ENCODE peak calls at places on chromosomes 4 and X, in five cellular contexts. T is HFF-Myc, A is mucosa of descending colon, M is neural progenitor cell, Z is cardiac muscle cell. J is an unnamed sample.

GRCh38 chr4:7391637-7392437 is 42.9 kb downstream of the PSAPL1 start:
- DNase-seq in T (no peak), A (no peak), M (no peak), Z (no peak), J (no peak)

GRCh38 chrX:136666088-136666487 is 18.1 kb downstream of the CD40LG start:
- DNase-seq in T (no peak), A (no peak), M (no peak), Z (no peak), J (no peak)

GRCh38 chr4:147638942-147639341 is 21.7 kb downstream of the TMEM184C start:
- DNase-seq in T (no peak), A (no peak), M (no peak), Z (no peak), J (no peak)

GRCh38 chr4:168879178-168879577 is 130.9 kb downstream of the CBR4 start:
- DNase-seq in T (no peak), A (no peak), M (no peak), Z (no peak), J (no peak)

GRCh38 chr4:149269835-149270234 is 545.8 kb downstream of the IQCM start:
- DNase-seq in T (no peak), A (no peak), M (no peak), Z (no peak), J (no peak)

GRCh38 chr4:176302283-176303275 is 17.2 kb upstream of the SPCS3 start:
- DNase-seq in T (peak; percentile 30), A (no peak), M (no peak), Z (no peak), J (peak; percentile 37)

GRCh38 chr4:1239949-1240305 is 9.0 kb downstream of the CTBP1 start:
- DNase-seq in T (no peak), A (peak; percentile 27), M (no peak), Z (no peak), J (no peak)

GRCh38 chrX:103629295-103630170 is 758 bp downstream of the TCEAL1 start:
- DNase-seq in T (no peak), A (peak; percentile 67), M (peak; percentile 85), Z (peak; percentile 88), J (no peak)

GRCh38 chrX:41779058-41779564 is 55.1 kb downstream of the GPR82 start:
- DNase-seq in T (peak; percentile 17), A (no peak), M (no peak), Z (peak; percentile 72), J (no peak)

GRCh38 chr4:41535911-41536361 is 2.0 kb upstream of the LIMCH1 start:
- DNase-seq in T (no peak), A (no peak), M (no peak), Z (no peak), J (no peak)

GRCh38 chr4:83599183-83599582 is 63.3 kb downstream of the GPAT3 start:
- DNase-seq in T (peak; percentile 22), A (no peak), M (no peak), Z (peak; percentile 41), J (no peak)

GRCh38 chrX:68801737-68802290 is 27.0 kb upstream of the EFNB1 start:
- DNase-seq in T (no peak), A (no peak), M (no peak), Z (no peak), J (no peak)

GRCh38 chrX:150625107-150625506 is 56.7 kb downstream of the MTM1 start:
- DNase-seq in T (no peak), A (no peak), M (no peak), Z (no peak), J (no peak)

GRCh38 chr4:123672987-123673386 is 276.4 kb downstream of the SPRY1 start:
- DNase-seq in T (no peak), A (no peak), M (no peak), Z (no peak), J (no peak)

GRCh38 chrX:41739871-41740270 is 15.9 kb downstream of the GPR82 start:
- DNase-seq in T (no peak), A (no peak), M (no peak), Z (no peak), J (no peak)

GRCh38 chrX:132086717-132087116 is 41.1 kb downstream of the FRMD7 start:
- DNase-seq in T (no peak), A (no peak), M (no peak), Z (no peak), J (peak; percentile 29)

DNA sequence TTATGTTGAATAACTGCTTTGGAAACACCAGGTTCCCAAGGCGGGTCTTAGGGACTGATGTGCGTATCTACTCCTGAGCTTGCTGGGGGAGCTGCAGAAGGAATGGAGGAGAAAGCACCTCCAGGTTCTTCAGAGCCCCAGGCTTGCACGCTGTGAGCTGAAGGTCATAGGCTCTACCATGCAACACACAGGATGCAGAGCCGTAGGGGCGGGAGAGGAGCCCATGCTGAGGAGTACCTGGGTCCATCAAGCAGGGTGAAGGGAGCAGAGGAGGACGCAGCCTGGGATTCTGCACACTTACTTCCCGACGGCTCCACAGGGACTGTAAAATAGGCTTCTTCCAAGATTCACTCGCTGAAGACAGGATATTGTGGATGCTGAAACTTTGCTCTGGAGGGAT is 426.5 kb upstream of the FRG1 start:
- DNase-seq in T (no peak), A (no peak), M (no peak), Z (no peak), J (no peak)
- H3K4me3 ChIP-seq in T (no peak overlapping the region), A (no peak overlapping the region), M (no peak overlapping the region), Z (no peak overlapping the region), J (no peak overlapping the region)

GRCh38 chr4:86934147-86934771 is 552 bp upstream of the AFF1 start:
- DNase-seq in T (no peak), A (no peak), M (peak; percentile 35), Z (peak; percentile 31), J (no peak)
- TF ChIP-seq CTCF in T (no peak), A (no peak), M (no peak), Z (no peak), J (no peak)

DNA sequence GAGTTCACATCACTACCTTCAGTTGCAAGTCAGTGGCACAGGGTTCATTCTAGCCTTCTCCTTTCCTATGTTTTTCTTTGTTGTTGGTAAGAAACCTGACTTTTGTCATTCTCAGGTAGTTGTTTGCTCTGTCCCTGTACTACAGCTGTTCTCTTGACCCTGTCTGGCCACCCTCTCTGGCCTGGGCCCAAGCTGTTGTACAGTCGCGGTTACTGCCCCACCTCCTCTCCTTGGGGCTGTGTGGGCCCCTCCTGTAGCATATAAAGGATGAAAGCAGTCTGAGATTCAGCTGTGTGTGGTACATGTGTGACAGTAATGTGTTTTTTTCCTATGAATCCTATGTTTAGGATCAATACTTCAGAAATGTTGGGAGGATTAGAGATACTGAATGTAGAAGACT is 12.5 kb downstream of the MOB1B start:
- DNase-seq in T (no peak), A (no peak), M (no peak), Z (no peak), J (no peak)
- H3K4me3 ChIP-seq in T (no peak overlapping the region), A (no peak overlapping the region), M (no peak overlapping the region), Z (no peak overlapping the region), J (no peak overlapping the region)

DNA sequence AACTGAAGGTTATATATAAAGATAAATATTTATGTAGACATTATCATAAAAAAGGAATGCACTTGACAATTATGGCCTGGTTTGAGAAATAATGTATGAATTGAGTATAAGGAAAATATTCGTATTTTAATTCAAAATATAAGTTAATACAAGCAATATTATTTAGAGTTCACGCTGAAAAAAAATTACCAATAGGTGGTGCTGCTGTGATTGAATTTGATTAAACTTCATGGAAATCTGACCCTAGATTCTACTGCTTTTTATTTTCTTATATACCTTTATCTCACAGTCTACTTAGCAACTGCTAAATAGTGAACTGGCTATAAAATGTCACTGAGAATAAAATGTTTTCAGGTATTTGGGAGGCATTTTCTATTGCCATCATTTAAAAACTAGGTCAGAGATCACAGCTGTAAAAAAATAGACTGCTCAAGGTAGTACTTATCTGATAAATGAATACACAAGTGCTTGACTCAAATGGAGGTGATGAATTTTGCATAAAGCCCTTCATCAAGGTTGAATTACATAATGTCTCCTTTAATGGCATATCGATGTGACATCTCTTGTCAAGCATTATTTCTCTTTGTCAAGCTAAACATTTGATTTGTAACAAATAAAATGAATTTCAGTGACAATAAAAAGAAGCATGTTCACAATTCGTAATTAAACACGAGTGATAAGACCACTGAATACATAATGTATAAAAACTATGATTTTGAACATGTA is 1638.8 kb upstream of the PCDH7 start:
- DNase-seq in T (no peak), A (no peak), M (no peak), Z (no peak), J (no peak)
- TF ChIP-seq CTCF in T (no peak), A (no peak), M (peak; percentile 28), Z (no peak), J (no peak)

GRCh38 chrX:106178826-106179225 is 10.7 kb downstream of the PWWP3B start:
- DNase-seq in T (no peak), A (no peak), M (no peak), Z (no peak), J (no peak)

GRCh38 chrX:106177982-106178321 is 9.8 kb downstream of the PWWP3B start:
- DNase-seq in T (no peak), A (no peak), M (no peak), Z (peak; percentile 26), J (no peak)

GRCh38 chrX:106177106-106177981 is 9.2 kb downstream of the PWWP3B start:
- DNase-seq in T (no peak), A (no peak), M (peak; percentile 83), Z (peak; percentile 93), J (no peak)
- H3K4me3 ChIP-seq in T (no peak overlapping the region), A (no peak overlapping the region), M (peak overlapping the region; percentile 47), Z (peak overlapping the region; percentile 49), J (no peak overlapping the region)

GRCh38 chr4:186726150-186726439 is 2.4 kb upstream of the FAT1 start:
- DNase-seq in T (no peak), A (no peak), M (no peak), Z (no peak), J (no peak)

GRCh38 chr4:186724048-186724860 is 598 bp upstream of the FAT1 start:
- DNase-seq in T (no peak), A (peak; percentile 65), M (peak; percentile 75), Z (peak; percentile 72), J (no peak)

GRCh38 chr4:186723207-186724047 is at the start of gene FAT1:
- DNase-seq in T (no peak), A (peak; percentile 69), M (peak; percentile 91), Z (peak; percentile 91), J (no peak)

GRCh38 chr4:186725422-186726149 is 1.9 kb upstream of the FAT1 start:
- DNase-seq in T (no peak), A (peak; percentile 85), M (peak; percentile 86), Z (peak; percentile 79), J (no peak)

DNA sequence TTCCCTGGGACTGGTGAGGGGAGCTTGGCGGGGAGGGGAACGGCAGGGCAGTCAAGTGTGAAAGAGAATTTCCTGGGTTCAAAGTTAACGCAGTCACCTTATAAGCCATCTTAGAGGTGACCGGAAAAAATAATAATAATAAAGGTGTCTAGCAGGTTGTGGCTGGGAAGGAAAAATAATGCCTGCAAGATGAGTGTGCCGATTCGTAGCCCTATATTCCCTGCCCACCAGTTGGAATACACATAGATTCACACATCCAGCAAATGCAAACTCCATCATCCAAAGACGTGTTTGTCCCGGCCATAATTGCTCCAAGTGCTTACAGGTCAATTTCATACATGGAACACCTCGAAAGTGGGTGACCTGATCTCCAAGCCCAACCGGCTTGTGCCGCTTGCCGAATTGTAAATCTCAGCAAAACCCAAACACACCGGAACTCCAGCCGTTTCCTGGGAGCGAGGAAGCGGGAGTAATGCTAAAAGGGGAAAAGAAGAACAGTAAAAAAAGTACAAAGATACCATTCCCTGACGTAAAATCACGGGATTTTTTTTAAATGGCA is 1.3 kb upstream of the FAT1 start:
- DNase-seq in T (no peak), A (no peak), M (peak; percentile 50), Z (peak; percentile 23), J (no peak)
- TF ChIP-seq CTCF in T (no peak), A (no peak), M (no peak), Z (no peak), J (no peak)

GRCh38 chr4:121764702-121765367 is at the start of gene SMIM43:
- DNase-seq in T (no peak), A (no peak), M (peak; percentile 69), Z (peak; percentile 49), J (no peak)
- H3K4me3 ChIP-seq in T (peak within 1 kb of the TSS; percentile 55), A (no peak within 1 kb of the TSS), M (peak within 1 kb of the TSS; percentile 74), Z (peak within 1 kb of the TSS; percentile 41), J (peak within 1 kb of the TSS; percentile 66)

GRCh38 chrX:93874554-93874953 is 200.5 kb downstream of the FAM133A start:
- DNase-seq in T (peak; percentile 0), A (no peak), M (peak; percentile 77), Z (peak; percentile 67), J (no peak)
- TF ChIP-seq CTCF in T (no peak), A (no peak), M (peak; percentile 84), Z (peak; percentile 8), J (no peak)

J was measured in AG04449.